ENCODE peak calls at places on chromosome 6, in nine cellular contexts. One of them, this sample, is unnamed.

GRCh38 chr6:36204068-36204753 is 7.7 kb downstream of the BRPF3 start:
- DNase-seq in hepatocyte: no peak
- DNase-seq in activated CD8-positive, alpha-beta T cell treated with anti-CD3 and anti-CD28 coated beads for 36 hours: peak
- DNase-seq in kidney epithelial cell: no peak
- DNase-seq in heart right ventricle: no peak
- DNase-seq in thoracic aorta: no peak
- DNase-seq in cardiac muscle cell: no peak
- DNase-seq in BJ: no peak
- DNase-seq in GM20000: peak
- DNase-seq in this sample: no peak

GRCh38 chr6:140174509-140174908 is 800.1 kb upstream of the CITED2 start:
- DNase-seq in thoracic aorta: no peak
- DNase-seq in cardiac muscle cell: peak
- DNase-seq in kidney epithelial cell: peak
- DNase-seq in heart right ventricle: no peak
- DNase-seq in BJ: peak
- DNase-seq in activated CD8-positive, alpha-beta T cell treated with anti-CD3 and anti-CD28 coated beads for 36 hours: no peak
- DNase-seq in hepatocyte: no peak
- DNase-seq in GM20000: no peak
- DNase-seq in this sample: peak

GRCh38 chr6:34239893-34240292 is 3.2 kb downstream of the HMGA1 start:
- DNase-seq in activated CD8-positive, alpha-beta T cell treated with anti-CD3 and anti-CD28 coated beads for 36 hours: no peak
- DNase-seq in cardiac muscle cell: no peak
- DNase-seq in thoracic aorta: no peak
- DNase-seq in GM20000: peak
- DNase-seq in hepatocyte: no peak
- DNase-seq in BJ: no peak
- DNase-seq in kidney epithelial cell: no peak
- DNase-seq in heart right ventricle: no peak
- DNase-seq in this sample: no peak

GRCh38 chr6:9482030-9482731 is 932.7 kb downstream of the TFAP2A start:
- DNase-seq in BJ: peak
- DNase-seq in activated CD8-positive, alpha-beta T cell treated with anti-CD3 and anti-CD28 coated beads for 36 hours: no peak
- DNase-seq in kidney epithelial cell: peak
- DNase-seq in cardiac muscle cell: peak
- DNase-seq in heart right ventricle: no peak
- DNase-seq in GM20000: no peak
- DNase-seq in thoracic aorta: no peak
- DNase-seq in hepatocyte: peak
- DNase-seq in this sample: peak

GRCh38 chr6:81772741-81773140 is 20.3 kb upstream of the TENT5A start:
- DNase-seq in BJ: peak
- DNase-seq in GM20000: peak
- DNase-seq in activated CD8-positive, alpha-beta T cell treated with anti-CD3 and anti-CD28 coated beads for 36 hours: peak
- DNase-seq in kidney epithelial cell: peak
- DNase-seq in heart right ventricle: no peak
- DNase-seq in thoracic aorta: no peak
- DNase-seq in hepatocyte: no peak
- DNase-seq in cardiac muscle cell: no peak
- DNase-seq in this sample: no peak

GRCh38 chr6:139161169-139161568 is 26.3 kb downstream of the HECA start:
- DNase-seq in activated CD8-positive, alpha-beta T cell treated with anti-CD3 and anti-CD28 coated beads for 36 hours: peak
- DNase-seq in heart right ventricle: no peak
- DNase-seq in GM20000: no peak
- DNase-seq in hepatocyte: no peak
- DNase-seq in cardiac muscle cell: no peak
- DNase-seq in BJ: peak
- DNase-seq in kidney epithelial cell: peak
- DNase-seq in thoracic aorta: no peak
- DNase-seq in this sample: no peak

GRCh38 chr6:43742931-43743632 is 26.9 kb upstream of the VEGFA start:
- DNase-seq in hepatocyte: no peak
- DNase-seq in thoracic aorta: no peak
- DNase-seq in heart right ventricle: no peak
- DNase-seq in cardiac muscle cell: no peak
- DNase-seq in kidney epithelial cell: no peak
- DNase-seq in BJ: no peak
- DNase-seq in activated CD8-positive, alpha-beta T cell treated with anti-CD3 and anti-CD28 coated beads for 36 hours: no peak
- DNase-seq in GM20000: no peak
- DNase-seq in this sample: no peak

GRCh38 chr6:170433163-170434095 is 119.7 kb downstream of the PSMB1 start:
- DNase-seq in BJ: no peak
- DNase-seq in kidney epithelial cell: no peak
- DNase-seq in thoracic aorta: no peak
- DNase-seq in GM20000: no peak
- DNase-seq in activated CD8-positive, alpha-beta T cell treated with anti-CD3 and anti-CD28 coated beads for 36 hours: no peak
- DNase-seq in heart right ventricle: no peak
- DNase-seq in cardiac muscle cell: no peak
- DNase-seq in hepatocyte: peak
- DNase-seq in this sample: no peak

GRCh38 chr6:692356-692851 is 535 bp downstream of the EXOC2 start:
- DNase-seq in activated CD8-positive, alpha-beta T cell treated with anti-CD3 and anti-CD28 coated beads for 36 hours: peak
- DNase-seq in BJ: no peak
- DNase-seq in kidney epithelial cell: no peak
- DNase-seq in GM20000: peak
- DNase-seq in heart right ventricle: no peak
- DNase-seq in cardiac muscle cell: peak
- DNase-seq in thoracic aorta: no peak
- DNase-seq in hepatocyte: peak
- DNase-seq in this sample: peak

GRCh38 chr6:47631248-47632196 is 66.9 kb upstream of the ADGRF4 start:
- DNase-seq in activated CD8-positive, alpha-beta T cell treated with anti-CD3 and anti-CD28 coated beads for 36 hours: peak
- DNase-seq in thoracic aorta: no peak
- DNase-seq in hepatocyte: peak
- DNase-seq in BJ: peak
- DNase-seq in cardiac muscle cell: peak
- DNase-seq in GM20000: peak
- DNase-seq in kidney epithelial cell: no peak
- DNase-seq in heart right ventricle: no peak
- DNase-seq in this sample: no peak

GRCh38 chr6:121305957-121306607 is 28.2 kb downstream of the TBC1D32 start:
- DNase-seq in GM20000: peak
- DNase-seq in cardiac muscle cell: peak
- DNase-seq in hepatocyte: peak
- DNase-seq in thoracic aorta: no peak
- DNase-seq in activated CD8-positive, alpha-beta T cell treated with anti-CD3 and anti-CD28 coated beads for 36 hours: no peak
- DNase-seq in kidney epithelial cell: no peak
- DNase-seq in heart right ventricle: no peak
- DNase-seq in BJ: no peak
- DNase-seq in this sample: peak

GRCh38 chr6:108588586-108588985 is 27.9 kb downstream of the FOXO3 start:
- DNase-seq in cardiac muscle cell: peak
- DNase-seq in hepatocyte: no peak
- DNase-seq in kidney epithelial cell: no peak
- DNase-seq in activated CD8-positive, alpha-beta T cell treated with anti-CD3 and anti-CD28 coated beads for 36 hours: peak
- DNase-seq in thoracic aorta: no peak
- DNase-seq in GM20000: no peak
- DNase-seq in BJ: no peak
- DNase-seq in heart right ventricle: no peak
- DNase-seq in this sample: no peak

GRCh38 chr6:41591122-41591521 is 44.9 kb downstream of the FOXP4 start:
- DNase-seq in BJ: no peak
- DNase-seq in hepatocyte: no peak
- DNase-seq in heart right ventricle: no peak
- DNase-seq in GM20000: no peak
- DNase-seq in kidney epithelial cell: no peak
- DNase-seq in cardiac muscle cell: no peak
- DNase-seq in thoracic aorta: no peak
- DNase-seq in activated CD8-positive, alpha-beta T cell treated with anti-CD3 and anti-CD28 coated beads for 36 hours: no peak
- DNase-seq in this sample: no peak

GRCh38 chr6:30494275-30494990 is 5.1 kb downstream of the HLA-E start:
- DNase-seq in GM20000: no peak
- DNase-seq in activated CD8-positive, alpha-beta T cell treated with anti-CD3 and anti-CD28 coated beads for 36 hours: peak
- DNase-seq in hepatocyte: no peak
- DNase-seq in BJ: no peak
- DNase-seq in cardiac muscle cell: no peak
- DNase-seq in heart right ventricle: no peak
- DNase-seq in kidney epithelial cell: no peak
- DNase-seq in thoracic aorta: no peak
- DNase-seq in this sample: no peak

GRCh38 chr6:30489081-30490030 is at the start of gene HLA-E:
- DNase-seq in heart right ventricle: peak
- DNase-seq in thoracic aorta: peak
- DNase-seq in activated CD8-positive, alpha-beta T cell treated with anti-CD3 and anti-CD28 coated beads for 36 hours: peak
- DNase-seq in hepatocyte: peak
- DNase-seq in cardiac muscle cell: peak
- DNase-seq in kidney epithelial cell: peak
- DNase-seq in BJ: peak
- DNase-seq in GM20000: peak
- DNase-seq in this sample: peak

GRCh38 chr6:30491963-30492616 is 2.8 kb downstream of the HLA-E start:
- DNase-seq in thoracic aorta: no peak
- DNase-seq in BJ: no peak
- DNase-seq in cardiac muscle cell: no peak
- DNase-seq in hepatocyte: no peak
- DNase-seq in kidney epithelial cell: no peak
- DNase-seq in heart right ventricle: no peak
- DNase-seq in GM20000: no peak
- DNase-seq in activated CD8-positive, alpha-beta T cell treated with anti-CD3 and anti-CD28 coated beads for 36 hours: peak
- DNase-seq in this sample: no peak

GRCh38 chr6:30493643-30494250 is 4.4 kb downstream of the HLA-E start:
- DNase-seq in heart right ventricle: no peak
- DNase-seq in cardiac muscle cell: no peak
- DNase-seq in thoracic aorta: no peak
- DNase-seq in hepatocyte: no peak
- DNase-seq in kidney epithelial cell: no peak
- DNase-seq in GM20000: no peak
- DNase-seq in activated CD8-positive, alpha-beta T cell treated with anti-CD3 and anti-CD28 coated beads for 36 hours: peak
- DNase-seq in BJ: no peak
- DNase-seq in this sample: no peak

DNA sequence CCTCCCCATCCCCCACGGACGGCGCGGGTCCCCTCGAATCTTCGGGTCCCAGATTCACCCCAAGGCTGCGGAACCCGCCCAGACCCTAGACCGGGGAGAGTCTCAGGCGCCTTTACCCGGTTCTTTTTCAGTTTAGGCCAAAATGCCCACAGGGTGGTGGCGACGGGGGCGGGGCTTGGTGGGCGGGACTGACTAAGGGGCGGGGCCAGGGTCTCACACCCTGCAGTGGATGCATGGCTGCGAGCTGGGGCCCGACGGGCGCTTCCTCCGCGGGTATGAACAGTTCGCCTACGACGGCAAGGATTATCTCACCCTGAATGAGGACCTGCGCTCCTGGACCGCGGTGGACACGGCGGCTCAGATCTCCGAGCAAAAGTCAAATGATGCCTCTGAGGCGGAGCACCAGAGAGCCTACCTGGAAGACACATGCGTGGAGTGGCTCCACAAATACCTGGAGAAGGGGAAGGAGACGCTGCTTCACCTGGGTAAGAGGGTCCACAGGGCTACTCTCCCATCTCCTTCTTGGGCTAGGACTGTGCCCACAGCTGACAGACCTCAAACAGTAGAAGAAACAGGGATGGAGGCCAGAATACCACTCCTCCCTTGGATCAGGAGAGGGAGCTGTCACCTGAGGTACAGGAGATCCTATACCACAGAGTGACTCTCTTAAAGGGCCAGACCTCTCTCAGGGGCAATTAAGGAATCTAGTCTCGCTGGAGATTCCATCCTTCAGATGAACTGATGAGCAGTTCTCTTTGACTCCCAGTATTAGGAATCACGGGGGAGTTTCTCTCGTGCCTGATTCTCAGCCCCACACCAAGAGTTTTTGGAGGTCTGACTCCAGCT is 945 bp downstream of the HLA-E start:
- DNase-seq in thoracic aorta: no peak
- DNase-seq in cardiac muscle cell: peak
- DNase-seq in kidney epithelial cell: no peak
- DNase-seq in GM20000: peak
- DNase-seq in BJ: no peak
- DNase-seq in activated CD8-positive, alpha-beta T cell treated with anti-CD3 and anti-CD28 coated beads for 36 hours: peak
- DNase-seq in heart right ventricle: peak
- DNase-seq in hepatocyte: peak
- DNase-seq in this sample: peak
- TF ChIP-seq CTCF in thoracic aorta: no peak
- TF ChIP-seq CTCF in cardiac muscle cell: no peak
- TF ChIP-seq CTCF in kidney epithelial cell: no peak
- TF ChIP-seq CTCF in GM20000: no peak
- TF ChIP-seq CTCF in BJ: no peak
- TF ChIP-seq CTCF in activated CD8-positive, alpha-beta T cell treated with anti-CD3 and anti-CD28 coated beads for 36 hours: no peak
- TF ChIP-seq CTCF in heart right ventricle: no peak
- TF ChIP-seq CTCF in hepatocyte: no peak
- TF ChIP-seq CTCF in this sample: no peak

DNA sequence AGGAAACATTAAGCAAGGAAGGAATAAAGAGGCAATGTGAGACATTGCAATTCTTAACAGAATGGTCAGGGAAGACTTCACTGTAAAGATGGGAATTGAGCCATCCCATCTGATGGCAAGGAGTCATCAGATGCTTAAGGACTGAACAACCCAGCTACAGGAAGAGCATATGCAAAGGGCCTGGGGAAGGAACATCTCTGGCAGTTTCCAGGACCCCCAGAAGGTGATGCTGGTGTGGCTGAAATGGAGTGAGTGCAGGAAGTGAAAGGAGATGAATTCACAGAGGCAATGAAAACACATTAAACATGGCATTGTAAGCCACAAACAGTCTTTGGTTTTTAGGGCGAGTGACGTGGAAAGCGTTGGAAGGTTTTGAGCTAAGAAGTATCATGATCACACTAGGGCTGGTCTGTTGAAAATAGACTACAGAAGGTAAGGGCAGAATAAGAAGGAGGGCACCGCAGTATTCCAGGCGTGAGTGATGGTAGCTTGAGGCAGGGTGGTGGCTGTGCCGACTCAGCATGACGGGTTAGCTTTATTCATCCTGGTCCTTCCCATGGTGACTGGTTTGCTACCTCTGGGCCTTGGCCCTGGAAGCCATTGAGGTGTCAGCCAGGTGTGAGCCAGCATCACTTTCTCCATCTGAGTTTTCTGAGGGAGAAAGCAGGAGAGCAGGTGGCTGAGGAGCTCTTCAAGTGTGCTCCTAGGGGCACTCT is 6.8 kb downstream of the BTN2A1 start:
- DNase-seq in thoracic aorta: no peak
- DNase-seq in kidney epithelial cell: no peak
- DNase-seq in GM20000: no peak
- DNase-seq in cardiac muscle cell: no peak
- DNase-seq in heart right ventricle: no peak
- DNase-seq in activated CD8-positive, alpha-beta T cell treated with anti-CD3 and anti-CD28 coated beads for 36 hours: no peak
- DNase-seq in hepatocyte: no peak
- DNase-seq in BJ: no peak
- DNase-seq in this sample: no peak
- TF ChIP-seq CTCF in thoracic aorta: no peak
- TF ChIP-seq CTCF in kidney epithelial cell: no peak
- TF ChIP-seq CTCF in GM20000: no peak
- TF ChIP-seq CTCF in cardiac muscle cell: no peak
- TF ChIP-seq CTCF in heart right ventricle: no peak
- TF ChIP-seq CTCF in activated CD8-positive, alpha-beta T cell treated with anti-CD3 and anti-CD28 coated beads for 36 hours: no peak
- TF ChIP-seq CTCF in hepatocyte: no peak
- TF ChIP-seq CTCF in BJ: no peak
- TF ChIP-seq CTCF in this sample: no peak

GRCh38 chr6:147508871-147509608 is 550 bp downstream of the SAMD5 start:
- DNase-seq in GM20000: no peak
- DNase-seq in hepatocyte: peak
- DNase-seq in kidney epithelial cell: no peak
- DNase-seq in BJ: no peak
- DNase-seq in activated CD8-positive, alpha-beta T cell treated with anti-CD3 and anti-CD28 coated beads for 36 hours: no peak
- DNase-seq in thoracic aorta: no peak
- DNase-seq in cardiac muscle cell: no peak
- DNase-seq in heart right ventricle: no peak
- DNase-seq in this sample: no peak
- TF ChIP-seq CTCF in GM20000: no peak
- TF ChIP-seq CTCF in hepatocyte: peak
- TF ChIP-seq CTCF in kidney epithelial cell: no peak
- TF ChIP-seq CTCF in BJ: no peak
- TF ChIP-seq CTCF in activated CD8-positive, alpha-beta T cell treated with anti-CD3 and anti-CD28 coated beads for 36 hours: no peak
- TF ChIP-seq CTCF in thoracic aorta: no peak
- TF ChIP-seq CTCF in cardiac muscle cell: no peak
- TF ChIP-seq CTCF in heart right ventricle: no peak
- TF ChIP-seq CTCF in this sample: no peak

GRCh38 chr6:2915150-2915549 is 12.0 kb upstream of the SERPINB9 start:
- DNase-seq in thoracic aorta: no peak
- DNase-seq in BJ: no peak
- DNase-seq in hepatocyte: no peak
- DNase-seq in heart right ventricle: no peak
- DNase-seq in kidney epithelial cell: no peak
- DNase-seq in GM20000: no peak
- DNase-seq in cardiac muscle cell: no peak
- DNase-seq in activated CD8-positive, alpha-beta T cell treated with anti-CD3 and anti-CD28 coated beads for 36 hours: no peak
- DNase-seq in this sample: no peak
- TF ChIP-seq CTCF in thoracic aorta: no peak
- TF ChIP-seq CTCF in BJ: no peak
- TF ChIP-seq CTCF in hepatocyte: no peak
- TF ChIP-seq CTCF in heart right ventricle: no peak
- TF ChIP-seq CTCF in kidney epithelial cell: no peak
- TF ChIP-seq CTCF in GM20000: no peak
- TF ChIP-seq CTCF in cardiac muscle cell: no peak
- TF ChIP-seq CTCF in activated CD8-positive, alpha-beta T cell treated with anti-CD3 and anti-CD28 coated beads for 36 hours: no peak
- TF ChIP-seq CTCF in this sample: no peak